ENCODE peak calls at places on chromosomes 13 and 19, in four cellular contexts. One of them, this sample, is unnamed. For H3K9me3, the result is how much of the 10 kb centered on the place peaks cover.

GRCh38 chr13:25286308-25286968 is 850 bp downstream of the MTMR6 start:
- DNase-seq in CD4-positive, alpha-beta T cell: peak
- DNase-seq in fibroblast of lung: peak
- DNase-seq in neural progenitor cell: peak
- DNase-seq in this sample: peak

GRCh38 chr19:19480688-19481087 is 34.7 kb downstream of the TSSK6 start:
- DNase-seq in fibroblast of lung: peak
- DNase-seq in neural progenitor cell: no peak
- DNase-seq in CD4-positive, alpha-beta T cell: no peak
- DNase-seq in this sample: no peak

GRCh38 chr13:77492982-77493381 is 42.5 kb upstream of the SCEL start:
- DNase-seq in CD4-positive, alpha-beta T cell: no peak
- DNase-seq in fibroblast of lung: peak
- DNase-seq in neural progenitor cell: no peak
- DNase-seq in this sample: no peak

GRCh38 chr19:40578442-40578908 is 1.8 kb downstream of the SHKBP1 start:
- DNase-seq in fibroblast of lung: peak
- DNase-seq in CD4-positive, alpha-beta T cell: no peak
- DNase-seq in neural progenitor cell: peak
- DNase-seq in this sample: no peak

GRCh38 chr19:2569596-2570465 is 93.9 kb downstream of the GADD45B start:
- DNase-seq in fibroblast of lung: no peak
- DNase-seq in neural progenitor cell: no peak
- DNase-seq in CD4-positive, alpha-beta T cell: no peak
- DNase-seq in this sample: no peak

GRCh38 chr13:22017226-22017625 is 346.4 kb downstream of the FGF9 start:
- DNase-seq in fibroblast of lung: no peak
- DNase-seq in CD4-positive, alpha-beta T cell: no peak
- DNase-seq in neural progenitor cell: no peak
- DNase-seq in this sample: no peak

GRCh38 chr19:10808937-10809655 is 26.9 kb downstream of the TMED1 start:
- DNase-seq in fibroblast of lung: peak
- DNase-seq in neural progenitor cell: no peak
- DNase-seq in CD4-positive, alpha-beta T cell: no peak
- DNase-seq in this sample: no peak

GRCh38 chr13:100403675-100404074 is 184.9 kb downstream of the GGACT start:
- DNase-seq in neural progenitor cell: peak
- DNase-seq in fibroblast of lung: no peak
- DNase-seq in CD4-positive, alpha-beta T cell: no peak
- DNase-seq in this sample: no peak

GRCh38 chr13:32594339-32594738 is 8.1 kb downstream of the PDS5B start:
- DNase-seq in fibroblast of lung: peak
- DNase-seq in CD4-positive, alpha-beta T cell: no peak
- DNase-seq in neural progenitor cell: no peak
- DNase-seq in this sample: no peak

GRCh38 chr19:2646866-2647535 is 55.5 kb downstream of the GNG7 start:
- DNase-seq in neural progenitor cell: no peak
- DNase-seq in fibroblast of lung: no peak
- DNase-seq in CD4-positive, alpha-beta T cell: no peak
- DNase-seq in this sample: no peak

GRCh38 chr19:58085348-58085875 is 12.6 kb downstream of the ZSCAN18 start:
- DNase-seq in neural progenitor cell: no peak
- DNase-seq in fibroblast of lung: no peak
- DNase-seq in CD4-positive, alpha-beta T cell: no peak
- DNase-seq in this sample: no peak

GRCh38 chr19:58086825-58087710 is 11.0 kb downstream of the ZSCAN18 start:
- DNase-seq in CD4-positive, alpha-beta T cell: no peak
- DNase-seq in fibroblast of lung: no peak
- DNase-seq in neural progenitor cell: no peak
- DNase-seq in this sample: no peak

GRCh38 chr19:58089846-58090245 is 8.2 kb downstream of the ZSCAN18 start:
- DNase-seq in neural progenitor cell: no peak
- DNase-seq in CD4-positive, alpha-beta T cell: no peak
- DNase-seq in fibroblast of lung: no peak
- DNase-seq in this sample: no peak

GRCh38 chr19:58091251-58091995 is 6.6 kb downstream of the ZSCAN18 start:
- DNase-seq in fibroblast of lung: no peak
- DNase-seq in neural progenitor cell: no peak
- DNase-seq in CD4-positive, alpha-beta T cell: no peak
- DNase-seq in this sample: no peak

GRCh38 chr19:58088521-58089052 is 9.4 kb downstream of the ZSCAN18 start:
- DNase-seq in neural progenitor cell: no peak
- DNase-seq in fibroblast of lung: no peak
- DNase-seq in CD4-positive, alpha-beta T cell: no peak
- DNase-seq in this sample: no peak
- H3K9me3 ChIP-seq in neural progenitor cell: under half
- H3K9me3 ChIP-seq in fibroblast of lung: under half
- H3K9me3 ChIP-seq in CD4-positive, alpha-beta T cell: half or more
- H3K9me3 ChIP-seq in this sample: under half

GRCh38 chr19:54670576-54671347 is 8.0 kb downstream of the LILRB4 start:
- DNase-seq in CD4-positive, alpha-beta T cell: no peak
- DNase-seq in fibroblast of lung: no peak
- DNase-seq in neural progenitor cell: no peak
- DNase-seq in this sample: no peak

GRCh38 chr19:54668353-54668752 is 5.6 kb downstream of the LILRB4 start:
- DNase-seq in CD4-positive, alpha-beta T cell: no peak
- DNase-seq in fibroblast of lung: no peak
- DNase-seq in neural progenitor cell: no peak
- DNase-seq in this sample: no peak

GRCh38 chr19:54674021-54674617 is 11.3 kb downstream of the LILRB4 start:
- DNase-seq in CD4-positive, alpha-beta T cell: no peak
- DNase-seq in fibroblast of lung: no peak
- DNase-seq in neural progenitor cell: peak
- DNase-seq in this sample: no peak

GRCh38 chr19:54677217-54677616 is 14.4 kb downstream of the LILRB4 start:
- DNase-seq in CD4-positive, alpha-beta T cell: no peak
- DNase-seq in fibroblast of lung: no peak
- DNase-seq in neural progenitor cell: no peak
- DNase-seq in this sample: no peak

DNA sequence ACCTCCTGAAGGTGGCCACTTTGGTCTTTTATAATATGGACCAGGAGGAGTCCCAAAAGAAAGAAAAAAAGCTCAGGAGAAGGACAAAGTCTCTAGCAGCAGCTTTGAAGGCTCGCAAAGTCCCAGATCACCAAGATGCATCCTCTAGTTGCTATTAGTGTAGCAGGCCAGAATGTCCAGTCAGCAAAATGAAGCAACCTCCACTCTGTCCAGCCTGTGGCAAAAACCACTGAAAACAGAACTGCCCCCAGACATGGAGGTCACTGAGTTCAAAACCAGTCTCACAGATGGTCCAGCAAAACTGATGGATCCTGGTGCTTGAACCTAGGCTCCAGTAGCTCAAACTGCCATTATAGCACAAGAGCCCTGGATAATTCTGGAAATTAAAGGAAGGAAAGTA is 10.4 kb downstream of the LILRB4 start:
- DNase-seq in CD4-positive, alpha-beta T cell: no peak
- DNase-seq in neural progenitor cell: no peak
- DNase-seq in fibroblast of lung: no peak
- DNase-seq in this sample: no peak
- H3K9me3 ChIP-seq in CD4-positive, alpha-beta T cell: under half
- H3K9me3 ChIP-seq in neural progenitor cell: under half
- H3K9me3 ChIP-seq in fibroblast of lung: under half
- H3K9me3 ChIP-seq in this sample: under half

DNA sequence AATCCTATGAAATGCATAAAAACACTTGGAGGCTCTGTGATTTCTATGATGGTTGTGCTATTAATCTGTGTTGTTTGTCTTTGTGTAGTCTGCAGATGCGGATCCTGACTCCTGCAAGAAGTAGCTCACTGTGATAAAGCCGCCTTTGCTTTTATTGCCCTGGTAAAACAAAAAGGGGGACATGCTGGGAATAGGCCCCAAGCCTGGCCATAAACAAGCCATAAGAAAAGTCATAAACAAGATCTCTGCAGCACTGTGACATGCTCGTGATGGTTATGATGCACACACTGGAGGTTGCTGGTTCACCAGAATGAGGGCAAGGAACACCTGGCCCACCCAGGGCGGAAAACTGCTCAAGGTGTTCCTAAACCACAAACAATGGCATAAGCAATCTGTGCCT is 26.6 kb upstream of the ZNF266 start:
- DNase-seq in fibroblast of lung: no peak
- DNase-seq in neural progenitor cell: no peak
- DNase-seq in CD4-positive, alpha-beta T cell: no peak
- DNase-seq in this sample: no peak
- H3K9me3 ChIP-seq in fibroblast of lung: under half
- H3K9me3 ChIP-seq in neural progenitor cell: under half
- H3K9me3 ChIP-seq in CD4-positive, alpha-beta T cell: half or more
- H3K9me3 ChIP-seq in this sample: under half

GRCh38 chr19:36747750-36748149 is 24.9 kb downstream of the ZNF850 start:
- DNase-seq in neural progenitor cell: no peak
- DNase-seq in fibroblast of lung: no peak
- DNase-seq in CD4-positive, alpha-beta T cell: no peak
- DNase-seq in this sample: no peak

GRCh38 chr19:36750066-36750691 is 22.4 kb downstream of the ZNF850 start:
- DNase-seq in fibroblast of lung: no peak
- DNase-seq in CD4-positive, alpha-beta T cell: no peak
- DNase-seq in neural progenitor cell: no peak
- DNase-seq in this sample: no peak

GRCh38 chr19:36748431-36749275 is 24.0 kb downstream of the ZNF850 start:
- DNase-seq in fibroblast of lung: no peak
- DNase-seq in CD4-positive, alpha-beta T cell: no peak
- DNase-seq in neural progenitor cell: no peak
- DNase-seq in this sample: no peak

DNA sequence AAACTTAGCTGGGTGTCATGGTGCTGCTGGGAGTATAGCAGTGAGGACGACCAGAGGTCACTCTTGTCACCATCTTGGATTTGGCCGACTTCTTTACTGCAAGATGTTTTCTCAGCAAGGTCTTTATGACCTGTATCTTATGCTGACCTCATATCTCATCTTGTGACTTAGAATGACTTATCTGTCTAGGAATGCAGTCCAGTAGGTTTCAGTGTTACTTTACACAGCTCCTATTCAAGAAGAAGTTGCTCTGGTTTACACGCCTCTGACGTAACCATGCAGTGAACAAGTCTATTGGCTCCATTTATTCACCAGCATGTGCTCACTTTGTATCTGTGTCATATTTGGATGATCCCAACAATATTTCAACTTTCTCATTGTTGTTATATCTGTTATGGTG is 26.7 kb downstream of the ZNF850 start:
- DNase-seq in CD4-positive, alpha-beta T cell: no peak
- DNase-seq in fibroblast of lung: no peak
- DNase-seq in neural progenitor cell: no peak
- DNase-seq in this sample: no peak
- H3K9me3 ChIP-seq in CD4-positive, alpha-beta T cell: half or more
- H3K9me3 ChIP-seq in fibroblast of lung: under half
- H3K9me3 ChIP-seq in neural progenitor cell: half or more
- H3K9me3 ChIP-seq in this sample: under half

GRCh38 chr19:322616-323015 is 22.0 kb downstream of the MIER2 start:
- DNase-seq in fibroblast of lung: no peak
- DNase-seq in neural progenitor cell: no peak
- DNase-seq in CD4-positive, alpha-beta T cell: no peak
- DNase-seq in this sample: no peak
- H3K9me3 ChIP-seq in fibroblast of lung: under half
- H3K9me3 ChIP-seq in neural progenitor cell: under half
- H3K9me3 ChIP-seq in CD4-positive, alpha-beta T cell: under half
- H3K9me3 ChIP-seq in this sample: under half

GRCh38 chr19:55322495-55322894 is 2.6 kb downstream of the TMEM150B start:
- DNase-seq in neural progenitor cell: no peak
- DNase-seq in CD4-positive, alpha-beta T cell: no peak
- DNase-seq in fibroblast of lung: no peak
- DNase-seq in this sample: no peak

GRCh38 chr19:55319786-55320185 is 5.4 kb downstream of the TMEM150B start:
- DNase-seq in CD4-positive, alpha-beta T cell: no peak
- DNase-seq in neural progenitor cell: peak
- DNase-seq in fibroblast of lung: peak
- DNase-seq in this sample: no peak

GRCh38 chr19:55320844-55321419 is 4.2 kb downstream of the TMEM150B start:
- DNase-seq in fibroblast of lung: no peak
- DNase-seq in CD4-positive, alpha-beta T cell: no peak
- DNase-seq in neural progenitor cell: no peak
- DNase-seq in this sample: no peak

GRCh38 chr19:55324705-55325104 is 436 bp downstream of the TMEM150B start:
- DNase-seq in fibroblast of lung: no peak
- DNase-seq in CD4-positive, alpha-beta T cell: no peak
- DNase-seq in neural progenitor cell: no peak
- DNase-seq in this sample: no peak

DNA sequence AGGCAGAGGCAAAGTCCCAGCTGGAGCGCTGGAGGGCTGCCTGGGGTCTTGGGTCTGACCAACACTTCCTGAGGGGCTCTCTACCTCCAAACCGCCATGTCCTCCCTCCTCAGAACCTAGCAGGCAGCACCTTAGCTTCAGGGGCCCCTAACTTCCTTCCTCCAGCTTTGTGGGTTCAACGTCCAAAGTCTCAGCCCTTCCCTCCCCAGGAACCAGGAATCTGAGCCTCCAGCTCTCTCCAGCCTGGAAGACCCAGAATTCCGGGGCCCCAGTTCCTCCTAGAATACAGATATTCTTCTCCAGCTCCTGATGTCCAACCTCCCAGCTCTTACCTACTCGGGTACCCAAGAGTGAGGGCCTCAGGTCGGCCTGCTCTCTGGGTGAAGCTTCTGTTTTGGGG is 3.7 kb downstream of the TMEM150B start:
- DNase-seq in CD4-positive, alpha-beta T cell: no peak
- DNase-seq in fibroblast of lung: no peak
- DNase-seq in neural progenitor cell: no peak
- DNase-seq in this sample: no peak
- H3K9me3 ChIP-seq in CD4-positive, alpha-beta T cell: under half
- H3K9me3 ChIP-seq in fibroblast of lung: under half
- H3K9me3 ChIP-seq in neural progenitor cell: under half
- H3K9me3 ChIP-seq in this sample: under half